ENCODE peak calls at places on chromosomes 4 and X, in five cellular contexts. One of them, this sample, is unnamed.
A peak's percentile ranks its signal among the peaks of the same experiment; 100 is the strongest.

GRCh38 chr4:34417160-34417559 is 1827.2 kb downstream of the ARAP2 start:
- DNase-seq in GM23248: peak; percentile 33
- DNase-seq in upper lobe of left lung: no peak
- DNase-seq in AG09309: no peak
- DNase-seq in IMR-90: no peak
- DNase-seq in this sample: no peak

GRCh38 chrX:149630681-149631292 is 805 bp downstream of the TMEM185A start:
- DNase-seq in GM23248: peak; percentile 71
- DNase-seq in upper lobe of left lung: no peak
- DNase-seq in AG09309: peak; percentile 18
- DNase-seq in IMR-90: peak; percentile 55
- DNase-seq in this sample: no peak

GRCh38 chr4:141635726-141636076 is 682 bp upstream of the IL15 start:
- DNase-seq in GM23248: no peak
- DNase-seq in upper lobe of left lung: no peak
- DNase-seq in AG09309: no peak
- DNase-seq in IMR-90: no peak
- DNase-seq in this sample: no peak

GRCh38 chr4:38983756-38984647 is 48.2 kb downstream of the TMEM156 start:
- DNase-seq in GM23248: peak; percentile 70
- DNase-seq in upper lobe of left lung: no peak
- DNase-seq in AG09309: peak; percentile 32
- DNase-seq in IMR-90: peak; percentile 56
- DNase-seq in this sample: no peak

GRCh38 chr4:61202100-61202637 is 2.0 kb downstream of the ADGRL3 start:
- DNase-seq in GM23248: no peak
- DNase-seq in upper lobe of left lung: peak; percentile 79
- DNase-seq in AG09309: no peak
- DNase-seq in IMR-90: no peak
- DNase-seq in this sample: no peak

GRCh38 chr4:36338973-36339372 is 57.6 kb downstream of the DTHD1 start:
- DNase-seq in GM23248: no peak
- DNase-seq in upper lobe of left lung: no peak
- DNase-seq in AG09309: no peak
- DNase-seq in IMR-90: no peak
- DNase-seq in this sample: no peak

GRCh38 chrX:132940727-132941162 is 17.7 kb downstream of the HS6ST2 start:
- DNase-seq in GM23248: no peak
- DNase-seq in upper lobe of left lung: no peak
- DNase-seq in AG09309: no peak
- DNase-seq in IMR-90: no peak
- DNase-seq in this sample: no peak

GRCh38 chr4:139761461-139761860 is 95.8 kb downstream of the MGST2 start:
- DNase-seq in GM23248: peak; percentile 58
- DNase-seq in upper lobe of left lung: no peak
- DNase-seq in AG09309: no peak
- DNase-seq in IMR-90: peak; percentile 23
- DNase-seq in this sample: no peak

GRCh38 chrX:20545538-20545937 is 278.8 kb upstream of the RPS6KA3 start:
- DNase-seq in GM23248: no peak
- DNase-seq in upper lobe of left lung: no peak
- DNase-seq in AG09309: peak; percentile 31
- DNase-seq in IMR-90: peak; percentile 43
- DNase-seq in this sample: no peak

GRCh38 chrX:104668550-104668949 is 102.6 kb downstream of the IL1RAPL2 start:
- DNase-seq in GM23248: peak; percentile 4
- DNase-seq in upper lobe of left lung: no peak
- DNase-seq in AG09309: no peak
- DNase-seq in IMR-90: peak; percentile 1
- DNase-seq in this sample: no peak

GRCh38 chr4:89283975-89284556 is 23.5 kb downstream of the GPRIN3 start:
- DNase-seq in GM23248: no peak
- DNase-seq in upper lobe of left lung: no peak
- DNase-seq in AG09309: no peak
- DNase-seq in IMR-90: no peak
- DNase-seq in this sample: no peak

GRCh38 chr4:136867465-136867864 is 664.8 kb downstream of the PCDH18 start:
- DNase-seq in GM23248: no peak
- DNase-seq in upper lobe of left lung: no peak
- DNase-seq in AG09309: no peak
- DNase-seq in IMR-90: no peak
- DNase-seq in this sample: no peak

GRCh38 chr4:70994387-70995099 is 1.1 kb downstream of the DCK start:
- DNase-seq in GM23248: no peak
- DNase-seq in upper lobe of left lung: no peak
- DNase-seq in AG09309: no peak
- DNase-seq in IMR-90: no peak
- DNase-seq in this sample: no peak

GRCh38 chr4:174156239-174156826 is 127.1 kb downstream of the FBXO8 start:
- DNase-seq in GM23248: peak; percentile 63
- DNase-seq in upper lobe of left lung: no peak
- DNase-seq in AG09309: no peak
- DNase-seq in IMR-90: peak; percentile 38
- DNase-seq in this sample: no peak

GRCh38 chrX:129877401-129877800 is 28.6 kb upstream of the UTP14A start:
- DNase-seq in GM23248: no peak
- DNase-seq in upper lobe of left lung: no peak
- DNase-seq in AG09309: no peak
- DNase-seq in IMR-90: no peak
- DNase-seq in this sample: no peak

GRCh38 chr4:52111995-52112394 is 60.9 kb downstream of the SPATA18 start:
- DNase-seq in GM23248: no peak
- DNase-seq in upper lobe of left lung: no peak
- DNase-seq in AG09309: no peak
- DNase-seq in IMR-90: no peak
- DNase-seq in this sample: no peak

GRCh38 chr4:174324246-174324645 is 40.5 kb downstream of the CEP44 start:
- DNase-seq in GM23248: peak; percentile 28
- DNase-seq in upper lobe of left lung: no peak
- DNase-seq in AG09309: no peak
- DNase-seq in IMR-90: peak; percentile 15
- DNase-seq in this sample: no peak

GRCh38 chrX:102917801-102918200 is 19.3 kb upstream of the RAB40AL start:
- DNase-seq in GM23248: no peak
- DNase-seq in upper lobe of left lung: no peak
- DNase-seq in AG09309: no peak
- DNase-seq in IMR-90: no peak
- DNase-seq in this sample: no peak

GRCh38 chrX:17025903-17026302 is 79.4 kb downstream of the REPS2 start:
- DNase-seq in GM23248: no peak
- DNase-seq in upper lobe of left lung: no peak
- DNase-seq in AG09309: no peak
- DNase-seq in IMR-90: no peak
- DNase-seq in this sample: no peak

GRCh38 chr4:20386906-20387305 is 135.2 kb downstream of the SLIT2 start:
- DNase-seq in GM23248: no peak
- DNase-seq in upper lobe of left lung: no peak
- DNase-seq in AG09309: no peak
- DNase-seq in IMR-90: no peak
- DNase-seq in this sample: no peak

GRCh38 chrX:51894697-51895336 is 1.4 kb downstream of the MAGED1 start:
- DNase-seq in GM23248: peak; percentile 52
- DNase-seq in upper lobe of left lung: peak; percentile 51
- DNase-seq in AG09309: no peak
- DNase-seq in IMR-90: peak; percentile 31
- DNase-seq in this sample: no peak

GRCh38 chr4:120105472-120105871 is 38.8 kb upstream of the MAD2L1 start:
- DNase-seq in GM23248: no peak
- DNase-seq in upper lobe of left lung: no peak
- DNase-seq in AG09309: no peak
- DNase-seq in IMR-90: no peak
- DNase-seq in this sample: no peak

GRCh38 chr4:7019367-7019766 is 23.8 kb upstream of the TADA2B start:
- DNase-seq in GM23248: no peak
- DNase-seq in upper lobe of left lung: no peak
- DNase-seq in AG09309: no peak
- DNase-seq in IMR-90: no peak
- DNase-seq in this sample: no peak
- H3K4me3 ChIP-seq in GM23248: no peak overlapping the region
- H3K4me3 ChIP-seq in upper lobe of left lung: no peak overlapping the region
- H3K4me3 ChIP-seq in AG09309: no peak overlapping the region
- H3K4me3 ChIP-seq in IMR-90: no peak overlapping the region
- H3K4me3 ChIP-seq in this sample: no peak overlapping the region

DNA sequence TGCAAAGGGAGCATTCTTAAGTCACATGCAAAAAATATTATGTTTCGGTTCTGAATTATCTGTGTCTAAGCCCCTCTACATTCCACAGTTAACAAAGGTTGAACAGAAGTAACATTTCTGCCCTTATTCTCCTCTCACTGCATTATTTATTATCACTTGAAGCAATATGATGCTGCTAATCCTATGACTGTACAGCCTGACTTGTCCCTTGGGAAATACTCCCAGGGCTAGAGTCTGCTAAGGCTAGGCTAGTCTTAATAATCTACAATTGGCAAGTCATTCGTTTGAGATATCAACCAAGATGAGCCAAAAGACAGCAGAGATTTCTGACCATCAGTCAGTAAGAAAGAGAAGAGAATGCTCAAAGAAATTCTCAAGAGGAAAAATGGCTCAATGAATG is 226.9 kb upstream of the HCCS start:
- DNase-seq in GM23248: peak; percentile 78
- DNase-seq in upper lobe of left lung: no peak
- DNase-seq in AG09309: peak; percentile 43
- DNase-seq in IMR-90: peak; percentile 56
- DNase-seq in this sample: no peak
- H3K4me3 ChIP-seq in GM23248: peak overlapping the region; percentile 29
- H3K4me3 ChIP-seq in upper lobe of left lung: no peak overlapping the region
- H3K4me3 ChIP-seq in AG09309: no peak overlapping the region
- H3K4me3 ChIP-seq in IMR-90: no peak overlapping the region
- H3K4me3 ChIP-seq in this sample: no peak overlapping the region

GRCh38 chr4:159049780-159050375 is 53.0 kb upstream of the RAPGEF2 start:
- DNase-seq in GM23248: no peak
- DNase-seq in upper lobe of left lung: no peak
- DNase-seq in AG09309: no peak
- DNase-seq in IMR-90: no peak
- DNase-seq in this sample: no peak

GRCh38 chr4:159048166-159048886 is 54.6 kb upstream of the RAPGEF2 start:
- DNase-seq in GM23248: peak; percentile 85
- DNase-seq in upper lobe of left lung: no peak
- DNase-seq in AG09309: no peak
- DNase-seq in IMR-90: peak; percentile 79
- DNase-seq in this sample: no peak

GRCh38 chr4:159051245-159052071 is 51.4 kb upstream of the RAPGEF2 start:
- DNase-seq in GM23248: no peak
- DNase-seq in upper lobe of left lung: no peak
- DNase-seq in AG09309: no peak
- DNase-seq in IMR-90: no peak
- DNase-seq in this sample: no peak

GRCh38 chr4:159055851-159056250 is 47.0 kb upstream of the RAPGEF2 start:
- DNase-seq in GM23248: no peak
- DNase-seq in upper lobe of left lung: no peak
- DNase-seq in AG09309: no peak
- DNase-seq in IMR-90: no peak
- DNase-seq in this sample: no peak

DNA sequence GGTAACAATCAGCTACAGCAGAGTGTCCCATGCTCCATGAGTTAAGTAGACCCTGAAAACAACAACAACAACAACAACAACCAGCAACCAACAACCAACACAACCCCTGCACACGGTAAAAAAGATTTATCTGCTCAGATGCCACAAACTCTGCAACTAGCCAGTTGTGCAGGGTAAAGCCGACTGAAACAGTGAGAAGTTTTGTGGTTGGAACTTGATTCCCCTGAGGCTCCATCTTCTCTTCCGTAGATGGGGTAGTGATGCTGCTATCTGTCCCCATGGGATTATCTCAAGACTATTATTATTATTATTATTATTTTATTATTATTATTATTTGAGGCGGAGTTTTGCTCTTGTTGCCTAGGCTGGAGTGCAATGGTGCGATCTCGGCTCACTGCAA is 50.6 kb upstream of the RAPGEF2 start:
- DNase-seq in GM23248: no peak
- DNase-seq in upper lobe of left lung: no peak
- DNase-seq in AG09309: no peak
- DNase-seq in IMR-90: no peak
- DNase-seq in this sample: no peak
- H3K4me3 ChIP-seq in GM23248: no peak overlapping the region
- H3K4me3 ChIP-seq in upper lobe of left lung: no peak overlapping the region
- H3K4me3 ChIP-seq in AG09309: no peak overlapping the region
- H3K4me3 ChIP-seq in IMR-90: no peak overlapping the region
- H3K4me3 ChIP-seq in this sample: no peak overlapping the region

DNA sequence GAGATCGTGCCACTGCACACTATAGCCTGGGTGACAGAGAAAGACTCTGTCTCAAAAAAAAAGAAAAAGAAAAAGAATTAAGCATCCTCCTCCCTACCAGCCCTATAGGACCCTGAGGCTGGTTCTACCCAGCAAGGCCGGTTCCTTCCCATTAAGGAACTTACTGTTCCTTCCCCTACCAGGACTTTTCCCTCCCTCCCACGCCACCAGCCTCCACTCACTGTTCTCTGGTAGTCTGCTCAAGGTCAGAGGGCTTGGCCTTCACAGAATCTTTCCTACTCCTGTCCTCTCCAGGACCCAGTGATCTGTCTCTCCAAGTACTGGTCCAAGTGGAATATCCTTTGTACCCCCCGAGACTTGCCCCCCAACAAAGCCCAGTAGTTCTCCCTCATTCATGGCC is 1.4 kb downstream of the GRIPAP1 start:
- DNase-seq in GM23248: no peak
- DNase-seq in upper lobe of left lung: no peak
- DNase-seq in AG09309: no peak
- DNase-seq in IMR-90: no peak
- DNase-seq in this sample: no peak
- H3K4me3 ChIP-seq in GM23248: no peak overlapping the region
- H3K4me3 ChIP-seq in upper lobe of left lung: no peak overlapping the region
- H3K4me3 ChIP-seq in AG09309: no peak overlapping the region
- H3K4me3 ChIP-seq in IMR-90: no peak overlapping the region
- H3K4me3 ChIP-seq in this sample: no peak overlapping the region

GRCh38 chrX:21926116-21926515 is 14.4 kb upstream of the SMS start:
- DNase-seq in GM23248: peak; percentile 45
- DNase-seq in upper lobe of left lung: no peak
- DNase-seq in AG09309: no peak
- DNase-seq in IMR-90: peak; percentile 24
- DNase-seq in this sample: no peak
- H3K4me3 ChIP-seq in GM23248: peak overlapping the region; percentile 68
- H3K4me3 ChIP-seq in upper lobe of left lung: peak overlapping the region; percentile 6
- H3K4me3 ChIP-seq in AG09309: no peak overlapping the region
- H3K4me3 ChIP-seq in IMR-90: no peak overlapping the region
- H3K4me3 ChIP-seq in this sample: peak overlapping the region; percentile 42

This sample was measured in ascending aorta.